ENCODE peak calls at places on chromosome 9, in six cellular contexts. N is neural progenitor cell, G is pancreas, W is GM13977, Z is adrenal gland, K is tibial nerve. V is an unnamed sample.

GRCh38 chr9:2116073-2116472 is 100.9 kb downstream of the SMARCA2 start:
- DNase-seq in Z (no peak), G (no peak), N (peak; percentile 57), W (no peak), K (no peak), V (peak; percentile 12)

GRCh38 chr9:10226996-10227395 is 385.8 kb downstream of the PTPRD start:
- DNase-seq in Z (no peak), G (no peak), K (no peak), N (no peak), W (no peak), V (no peak)

GRCh38 chr9:133429641-133430161 is 7.5 kb downstream of the ADAMTS13 start:
- DNase-seq in W (peak; percentile 83), G (peak; percentile 77), N (peak; percentile 83), Z (peak; percentile 17), K (no peak), V (peak; percentile 63)

GRCh38 chr9:98333703-98334582 is 78.5 kb upstream of the TBC1D2 start:
- DNase-seq in N (no peak), G (no peak), W (no peak), K (no peak), Z (peak; percentile 74), V (peak; percentile 3)

GRCh38 chr9:136175745-136176290 is 29.1 kb downstream of the LHX3 start:
- DNase-seq in K (no peak), Z (no peak), W (no peak), G (no peak), N (peak; percentile 73), V (no peak)

GRCh38 chr9:87604886-87605588 is 107.4 kb downstream of the DAPK1 start:
- DNase-seq in K (no peak), Z (no peak), G (no peak), N (no peak), W (no peak), V (no peak)

GRCh38 chr9:98834386-98834785 is 26.9 kb downstream of the GALNT12 start:
- DNase-seq in G (no peak), K (no peak), Z (no peak), W (no peak), N (no peak), V (no peak)

GRCh38 chr9:129284607-129285291 is 106.7 kb upstream of the IER5L start:
- DNase-seq in W (peak; percentile 9), Z (no peak), G (no peak), K (peak; percentile 8), N (no peak), V (no peak)

GRCh38 chr9:119370816-119371215 is 1.6 kb upstream of the BRINP1 start:
- DNase-seq in Z (peak; percentile 60), W (peak; percentile 54), K (no peak), G (peak; percentile 36), N (peak; percentile 84), V (peak; percentile 39)

GRCh38 chr9:38154501-38155421 is 85.7 kb upstream of the SHB start:
- DNase-seq in Z (no peak), N (no peak), K (no peak), W (no peak), G (no peak), V (no peak)

GRCh38 chr9:134286513-134287245 is 39.6 kb upstream of the RXRA start:
- DNase-seq in G (no peak), N (no peak), K (no peak), Z (no peak), W (no peak), V (no peak)

GRCh38 chr9:94802795-94803194 is 76.3 kb downstream of the AOPEP start:
- DNase-seq in K (no peak), N (no peak), G (no peak), W (peak; percentile 68), Z (no peak), V (peak; percentile 53)

GRCh38 chr9:124882221-124882620 is 20.3 kb downstream of the ARPC5L start:
- DNase-seq in G (no peak), Z (no peak), W (no peak), N (no peak), K (no peak), V (no peak)

GRCh38 chr9:118059520-118060278 is 355.5 kb downstream of the TLR4 start:
- DNase-seq in N (peak; percentile 80), G (no peak), W (no peak), Z (peak; percentile 20), K (no peak), V (no peak)

GRCh38 chr9:69018688-69019087 is 4.8 kb upstream of the PRKACG start:
- DNase-seq in N (no peak), K (no peak), Z (no peak), W (no peak), G (no peak), V (no peak)

GRCh38 chr9:116154976-116155699 is 1.5 kb downstream of the PAPPA start:
- DNase-seq in G (no peak), W (peak; percentile 31), N (peak; percentile 21), K (no peak), Z (no peak), V (peak; percentile 40)

GRCh38 chr9:33728613-33729012 is 66.7 kb upstream of the PRSS3 start:
- DNase-seq in W (no peak), K (no peak), Z (no peak), N (no peak), G (no peak), V (no peak)

GRCh38 chr9:130292104-130292503 is 26.5 kb downstream of the HMCN2 start:
- DNase-seq in G (no peak), W (no peak), K (no peak), N (no peak), Z (no peak), V (no peak)

GRCh38 chr9:130291474-130291873 is 25.9 kb downstream of the HMCN2 start:
- DNase-seq in N (no peak), K (no peak), W (no peak), Z (no peak), G (no peak), V (no peak)

GRCh38 chr9:130288926-130289705 is 23.6 kb downstream of the HMCN2 start:
- DNase-seq in Z (no peak), K (no peak), N (no peak), G (no peak), W (no peak), V (no peak)

GRCh38 chr9:130289711-130290241 is 24.2 kb downstream of the HMCN2 start:
- DNase-seq in G (peak; percentile 60), Z (no peak), K (no peak), W (no peak), N (no peak), V (no peak)

GRCh38 chr9:130290353-130291181 is 25.0 kb downstream of the HMCN2 start:
- DNase-seq in K (no peak), Z (no peak), G (peak; percentile 46), W (no peak), N (no peak), V (no peak)
- TF ChIP-seq CTCF in K (no peak), Z (no peak), G (no peak), W (no peak), N (no peak), V (no peak)

DNA sequence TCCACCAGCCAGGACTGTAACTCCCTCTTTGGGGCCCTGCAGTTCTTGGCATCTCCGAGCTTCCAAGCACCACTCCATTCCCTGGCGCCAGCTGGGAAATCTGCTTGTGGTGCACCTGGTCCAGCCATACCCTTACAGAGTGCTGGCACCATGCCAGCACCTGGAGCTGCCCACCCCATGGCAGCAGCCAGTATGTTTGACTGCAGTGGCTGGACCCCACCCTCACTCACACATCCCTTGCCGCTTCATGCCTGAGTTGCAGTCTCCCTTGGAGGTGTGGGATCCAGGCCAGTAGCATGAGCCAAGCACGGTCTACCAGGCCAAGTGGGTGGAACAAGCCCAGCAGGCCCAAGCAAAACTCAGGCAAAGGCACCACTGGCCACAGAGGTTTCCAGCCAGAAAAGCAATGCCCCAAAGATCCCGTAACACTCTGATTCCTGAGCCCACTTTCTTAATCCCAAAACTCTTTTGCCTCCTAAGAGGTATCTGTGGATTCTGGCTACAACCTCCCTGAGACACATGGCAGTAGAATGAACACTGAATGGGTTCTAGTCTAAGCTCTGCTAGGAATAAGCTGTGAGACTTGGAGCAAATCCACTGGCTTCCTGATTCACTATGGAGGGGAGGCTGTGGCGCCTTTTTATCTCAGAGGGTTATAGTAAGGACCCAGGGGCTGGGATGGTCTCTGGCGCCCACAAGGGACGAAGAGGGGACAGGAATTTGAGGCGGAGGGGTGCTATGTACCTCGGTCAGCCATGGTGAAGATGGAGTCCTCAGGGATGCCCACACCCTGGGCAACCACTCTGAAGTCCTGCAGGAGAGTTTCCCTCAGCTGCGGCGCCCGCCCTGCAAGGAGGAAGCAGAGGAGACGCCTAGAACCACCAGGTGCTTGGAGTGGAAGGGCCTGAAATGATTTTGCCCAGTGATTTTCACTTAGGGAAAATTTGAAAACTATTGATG is 5.6 kb downstream of the AMBP start:
- DNase-seq in Z (peak; percentile 36), N (peak; percentile 28), G (peak; percentile 88), K (no peak), W (no peak), V (no peak)
- TF ChIP-seq CTCF in Z (no peak), N (peak; percentile 29), G (no peak), K (no peak), W (no peak), V (no peak)

DNA sequence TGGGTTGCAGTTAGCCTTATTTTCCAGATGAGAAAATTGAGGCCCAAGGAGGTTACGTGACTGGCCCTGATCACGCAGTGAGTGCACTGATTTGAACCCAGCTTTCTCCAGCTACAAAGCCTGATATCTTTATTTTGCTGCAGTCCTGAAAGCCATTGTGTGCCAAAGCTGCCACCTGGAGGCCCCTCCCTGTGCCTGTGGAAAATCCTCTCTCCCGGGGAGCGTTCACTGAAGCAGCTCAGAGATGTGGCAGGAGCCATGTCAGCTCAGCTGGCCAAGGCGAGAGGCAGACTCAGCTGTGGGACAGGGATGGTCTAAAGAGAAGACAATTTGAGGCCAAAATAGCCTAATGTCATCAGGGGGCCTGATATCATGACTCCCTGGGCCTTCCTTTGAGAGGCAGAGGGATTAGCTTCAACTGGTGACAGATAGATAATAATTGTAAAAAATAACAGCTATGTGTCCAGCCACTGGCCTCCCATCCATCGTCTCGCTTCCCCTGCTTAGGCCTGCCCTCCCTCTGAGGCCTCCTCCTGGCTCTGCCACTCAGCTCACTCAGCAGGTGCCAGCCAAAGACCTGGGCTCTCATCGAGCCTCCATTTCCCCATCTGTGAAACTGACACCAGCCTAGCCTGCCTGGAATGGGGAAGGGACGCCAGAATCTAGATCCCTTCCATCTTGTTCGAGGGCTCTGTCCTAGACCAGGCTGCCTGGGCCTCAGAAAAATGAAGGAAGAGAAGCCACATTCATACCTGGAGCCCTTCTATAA is 74.3 kb upstream of the GGTA1 start:
- DNase-seq in N (peak; percentile 61), W (no peak), Z (peak; percentile 20), K (no peak), G (no peak), V (no peak)
- TF ChIP-seq CTCF in N (no peak), W (no peak), Z (peak; percentile 30), K (no peak), G (no peak), V (no peak)

DNA sequence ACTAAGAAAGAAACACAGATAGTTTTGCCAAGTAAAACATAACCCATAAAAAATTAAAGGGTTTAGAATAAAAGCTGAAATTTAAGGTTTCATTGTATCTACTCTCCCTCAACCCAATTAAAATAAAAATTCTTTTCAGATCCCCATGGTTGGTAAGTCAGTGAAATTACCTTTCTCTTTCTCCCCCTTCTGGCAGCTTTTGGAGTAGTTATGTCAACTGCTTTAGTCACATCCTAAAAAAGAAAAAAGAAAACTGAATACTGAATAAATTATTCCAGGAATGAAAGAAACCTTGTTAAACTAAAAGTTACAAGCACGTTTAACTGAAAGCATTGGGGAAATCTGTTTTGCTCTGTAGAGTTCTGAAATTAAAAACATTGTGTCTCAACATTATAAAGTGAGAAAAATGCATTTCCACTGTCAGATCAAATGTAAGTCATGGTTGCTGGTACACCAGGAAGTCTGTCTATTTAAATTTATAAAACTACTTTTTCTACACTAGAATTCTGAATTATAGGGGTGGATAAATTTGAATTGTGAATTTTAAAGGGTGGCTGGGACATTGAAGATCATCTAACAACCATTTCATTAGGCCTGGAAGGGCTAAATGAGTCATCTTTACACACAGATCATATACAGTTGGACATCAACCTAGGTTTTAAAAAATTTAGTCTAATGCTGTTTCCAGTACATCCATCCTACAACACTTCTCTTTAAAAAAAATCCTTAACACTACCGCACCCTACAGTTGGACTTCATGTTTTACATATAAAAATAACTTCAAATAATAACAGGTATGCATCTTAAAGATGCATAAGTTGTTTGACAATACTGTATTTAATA is 24.7 kb downstream of the PSIP1 start:
- DNase-seq in Z (no peak), W (no peak), G (no peak), N (peak; percentile 31), K (no peak), V (no peak)
- TF ChIP-seq CTCF in Z (peak; percentile 39), W (peak; percentile 40), G (no peak), N (peak; percentile 57), K (peak; percentile 23), V (peak; percentile 38)

V was measured in GM10248.